ENCODE peak calls at places on chromosome 3, in four cellular contexts. X is DMS53, T is right atrium auricular region, U is SK-N-SH. W is an unnamed sample.

GRCh38 chr3:55790596-55791350 is 303.7 kb upstream of the WNT5A start:
- DNase-seq in T (no peak), U (no peak), X (no peak), W (no peak)

GRCh38 chr3:179801263-179801662 is 148.4 kb downstream of the USP13 start:
- DNase-seq in U (no peak), T (no peak), X (no peak), W (no peak)

GRCh38 chr3:15265655-15266509 is 59.8 kb downstream of the CAPN7 start:
- DNase-seq in T (peak), U (no peak), X (no peak), W (no peak)

GRCh38 chr3:183823963-183824362 is 1.4 kb downstream of the MAP6D1 start:
- DNase-seq in X (no peak), T (no peak), U (no peak), W (no peak)

GRCh38 chr3:138323971-138324370 is 5.7 kb downstream of the NME9 start:
- DNase-seq in U (no peak), X (no peak), T (no peak), W (no peak)

GRCh38 chr3:62803276-62803675 is 71.9 kb downstream of the CADPS start:
- DNase-seq in T (no peak), X (no peak), U (no peak), W (no peak)

GRCh38 chr3:186107148-186108105 is 1.5 kb downstream of the ETV5 start:
- DNase-seq in X (peak), U (peak), T (peak), W (peak)

GRCh38 chr3:177329854-177330253 is 132.6 kb upstream of the TBL1XR1 start:
- DNase-seq in T (no peak), U (no peak), X (no peak), W (no peak)

GRCh38 chr3:129077222-129077621 is 16.6 kb downstream of the GP9 start:
- DNase-seq in U (no peak), T (no peak), X (no peak), W (no peak)

GRCh38 chr3:3753416-3753815 is 45.8 kb upstream of the LRRN1 start:
- DNase-seq in X (no peak), T (no peak), U (no peak), W (no peak)

GRCh38 chr3:136490646-136491405 is 240.7 kb downstream of the PCCB start:
- DNase-seq in T (no peak), X (no peak), U (no peak), W (no peak)

GRCh38 chr3:116139607-116140006 is 305.7 kb downstream of the LSAMP start:
- DNase-seq in T (no peak), U (no peak), X (peak), W (no peak)

GRCh38 chr3:170714151-170714550 is 128.3 kb upstream of the SLC7A14 start:
- DNase-seq in X (no peak), T (no peak), U (no peak), W (no peak)

GRCh38 chr3:27165348-27165747 is 203.8 kb downstream of the NEK10 start:
- DNase-seq in U (no peak), X (no peak), T (no peak), W (no peak)

GRCh38 chr3:139299261-139300132 is 44.3 kb upstream of the MRPS22 start:
- DNase-seq in X (peak), U (no peak), T (no peak), W (no peak)

GRCh38 chr3:39142067-39142466 is 11.3 kb downstream of the CSRNP1 start:
- DNase-seq in X (peak), T (no peak), U (no peak), W (no peak)

GRCh38 chr3:134381048-134381447 is 6.8 kb upstream of the AMOTL2 start:
- DNase-seq in U (no peak), T (no peak), X (no peak), W (no peak)

GRCh38 chr3:25587094-25587493 is 77.6 kb downstream of the TOP2B start:
- DNase-seq in T (no peak), X (peak), U (no peak), W (no peak)

GRCh38 chr3:33144433-33144832 is 30.6 kb downstream of the CRTAP start:
- DNase-seq in X (peak), T (no peak), U (no peak), W (no peak)

GRCh38 chr3:53084310-53085001 is 38.6 kb upstream of the SFMBT1 start:
- DNase-seq in X (no peak), U (no peak), T (peak), W (no peak)

GRCh38 chr3:72632129-72632528 is 216.1 kb downstream of the SHQ1 start:
- DNase-seq in T (no peak), U (no peak), X (no peak), W (no peak)

GRCh38 chr3:94036909-94037507 is 8.6 kb upstream of the STX19 start:
- DNase-seq in T (no peak), X (peak), U (peak), W (peak)

GRCh38 chr3:154273381-154273780 is 50.9 kb downstream of the DHX36 start:
- DNase-seq in U (no peak), T (no peak), X (no peak), W (no peak)

GRCh38 chr3:102512734-102513518 is 78.1 kb downstream of the ZPLD1 start:
- DNase-seq in U (no peak), X (peak), T (no peak), W (no peak)

GRCh38 chr3:16419640-16420039 is 93.9 kb downstream of the RFTN1 start:
- DNase-seq in X (no peak), T (no peak), U (no peak), W (no peak)

GRCh38 chr3:75325716-75326115 is 338.4 kb upstream of the FRG2C start:
- DNase-seq in U (no peak), T (no peak), X (no peak), W (no peak)

GRCh38 chr3:74469151-74469550 is 145.3 kb downstream of the CNTN3 start:
- DNase-seq in U (no peak), X (no peak), T (no peak), W (no peak)

GRCh38 chr3:49699281-49699723 is 9.9 kb downstream of the RNF123 start:
- DNase-seq in T (no peak), X (no peak), U (no peak), W (no peak)

GRCh38 chr3:127172211-127172610 is 20.7 kb upstream of the PRR23E start:
- DNase-seq in U (no peak), X (no peak), T (peak), W (no peak)

GRCh38 chr3:162295323-162295983 is 798.8 kb downstream of the OTOL1 start:
- DNase-seq in T (no peak), X (no peak), U (no peak), W (no peak)

W was measured in D341Med.